ENCODE peak calls at places on chromosomes 12 and 14, in four cellular contexts. R is prostate gland, D is adrenal gland, S is stomach. N is an unnamed sample.
A peak's percentile ranks its signal among the peaks of the same experiment; 100 is the strongest.

GRCh38 chr12:68977909-68978610 is 45.1 kb upstream of the CPM start:
- DNase-seq in R (no peak), S (no peak), D (no peak), N (no peak)

GRCh38 chr12:95169368-95169767 is 47.9 kb downstream of the FGD6 start:
- DNase-seq in S (peak; percentile 33), D (peak; percentile 56), R (no peak), N (no peak)

GRCh38 chr12:89059721-89060120 is 292.6 kb downstream of the DUSP6 start:
- DNase-seq in S (no peak), D (no peak), R (no peak), N (no peak)

GRCh38 chr12:122226366-122227222 is 742 bp upstream of the DIABLO start:
- DNase-seq in S (no peak), D (peak; percentile 34), R (no peak), N (no peak)

GRCh38 chr12:53480425-53481107 is 18.7 kb downstream of the MAP3K12 start:
- DNase-seq in R (no peak), D (no peak), S (no peak), N (no peak)

GRCh38 chr14:102509744-102510615 is at the start of gene ANKRD9:
- DNase-seq in S (peak; percentile 97), R (peak; percentile 96), D (peak; percentile 96), N (peak; percentile 91)

GRCh38 chr12:76268267-76268666 is 79.9 kb downstream of the BBS10 start:
- DNase-seq in D (no peak), S (no peak), R (no peak), N (no peak)

GRCh38 chr12:61037792-61038191 is 1222.4 kb upstream of the USP15 start:
- DNase-seq in R (no peak), D (no peak), S (no peak), N (no peak)

GRCh38 chr14:20630340-20631022 is 11.0 kb downstream of the OR6S1 start:
- DNase-seq in R (peak; percentile 15), S (no peak), D (no peak), N (no peak)

GRCh38 chr14:75905505-75905904 is 76.3 kb downstream of the TGFB3 start:
- DNase-seq in R (peak; percentile 59), S (peak; percentile 58), D (peak; percentile 67), N (peak; percentile 41)

GRCh38 chr14:71475916-71476315 is 456.3 kb upstream of the RGS6 start:
- DNase-seq in R (no peak), D (no peak), S (no peak), N (no peak)

GRCh38 chr14:70662080-70662479 is 20.4 kb downstream of the TTC9 start:
- DNase-seq in S (no peak), D (no peak), R (no peak), N (no peak)

GRCh38 chr12:13635709-13636108 is 345.7 kb downstream of the GRIN2B start:
- DNase-seq in R (no peak), D (no peak), S (no peak), N (no peak)

GRCh38 chr12:123139926-123140674 is 10.8 kb downstream of the PITPNM2 start:
- DNase-seq in R (no peak), D (peak; percentile 79), S (no peak), N (no peak)

GRCh38 chr12:125408718-125409117 is 343.5 kb downstream of the AACS start:
- DNase-seq in S (no peak), D (no peak), R (no peak), N (no peak)

GRCh38 chr12:133046698-133047097 is 9.4 kb downstream of the ZNF84 start:
- DNase-seq in D (no peak), S (no peak), R (no peak), N (no peak)
- H3K9me3 ChIP-seq in D (peaks cover 25% of the 10 kb centered on the region), S (peaks cover 86% of the 10 kb centered on the region), R (peaks cover 4% of the 10 kb centered on the region), N (peaks cover 100% of the 10 kb centered on the region)

DNA sequence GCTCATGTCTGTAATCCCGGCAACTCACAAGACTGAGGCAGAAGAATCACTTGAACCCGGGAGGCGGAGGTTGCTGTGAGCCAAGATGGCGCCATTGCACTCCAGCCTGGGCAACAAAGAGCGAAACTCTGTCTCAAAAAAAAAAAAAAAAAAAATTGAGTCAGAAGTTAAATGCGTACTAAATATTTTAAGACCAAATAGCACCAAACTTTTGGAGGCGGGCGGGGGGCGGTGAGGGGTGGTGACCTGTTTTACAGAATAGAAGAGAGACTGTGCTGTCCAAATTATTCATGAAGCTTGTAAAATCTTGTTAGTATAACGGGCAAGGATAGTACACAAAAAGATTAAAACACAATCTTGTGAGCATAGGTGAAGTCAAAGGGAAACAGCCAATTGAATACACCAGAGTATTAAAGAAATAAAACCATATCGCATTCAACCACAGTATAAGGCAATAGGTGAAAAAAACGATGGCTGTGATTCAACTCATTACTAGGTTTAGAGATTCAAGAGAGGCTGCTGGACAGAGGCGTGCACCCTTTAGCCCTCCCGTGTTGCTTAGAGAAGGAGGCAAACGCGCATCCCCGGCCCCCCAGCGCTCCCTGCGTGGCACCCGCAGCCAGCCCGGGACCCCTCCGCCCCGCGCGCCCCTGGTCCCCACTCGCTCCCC is 571 bp downstream of the ZNF891 start:
- DNase-seq in D (peak; percentile 19), R (no peak), S (no peak), N (no peak)
- H3K9me3 ChIP-seq in D (peaks cover 6% of the 10 kb centered on the region), R (no peaks in the 10 kb centered on the region), S (peaks cover 39% of the 10 kb centered on the region), N (peaks cover 62% of the 10 kb centered on the region)

DNA sequence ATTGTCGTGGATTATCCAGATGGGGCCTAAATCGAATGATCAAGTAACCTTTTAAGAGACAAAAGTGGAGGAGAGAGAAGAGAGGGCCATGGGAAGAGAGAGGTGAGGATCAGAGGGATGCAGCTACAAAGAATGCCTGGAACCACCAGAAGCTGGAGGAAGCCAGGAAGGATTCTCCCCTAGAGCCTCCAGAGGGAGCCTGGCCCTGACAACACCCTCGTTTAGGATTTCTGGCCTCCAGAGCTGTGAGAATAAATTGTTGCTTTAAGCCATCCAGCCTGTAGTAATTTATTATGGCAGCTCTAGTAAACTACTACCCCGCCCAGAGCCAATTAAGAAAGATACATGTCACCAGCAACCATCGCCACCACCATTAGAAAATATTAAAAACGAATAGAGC is 46.2 kb upstream of the GSC start:
- DNase-seq in S (no peak), D (no peak), R (no peak), N (no peak)
- H3K9me3 ChIP-seq in S (no peaks in the 10 kb centered on the region), D (no peaks in the 10 kb centered on the region), R (no peaks in the 10 kb centered on the region), N (peaks cover 8% of the 10 kb centered on the region)

GRCh38 chr12:31967569-31967968 is 8.4 kb downstream of the RESF1 start:
- DNase-seq in R (no peak), S (no peak), D (no peak), N (no peak)
- H3K9me3 ChIP-seq in R (no peaks in the 10 kb centered on the region), S (no peaks in the 10 kb centered on the region), D (no peaks in the 10 kb centered on the region), N (peaks cover 5% of the 10 kb centered on the region)

DNA sequence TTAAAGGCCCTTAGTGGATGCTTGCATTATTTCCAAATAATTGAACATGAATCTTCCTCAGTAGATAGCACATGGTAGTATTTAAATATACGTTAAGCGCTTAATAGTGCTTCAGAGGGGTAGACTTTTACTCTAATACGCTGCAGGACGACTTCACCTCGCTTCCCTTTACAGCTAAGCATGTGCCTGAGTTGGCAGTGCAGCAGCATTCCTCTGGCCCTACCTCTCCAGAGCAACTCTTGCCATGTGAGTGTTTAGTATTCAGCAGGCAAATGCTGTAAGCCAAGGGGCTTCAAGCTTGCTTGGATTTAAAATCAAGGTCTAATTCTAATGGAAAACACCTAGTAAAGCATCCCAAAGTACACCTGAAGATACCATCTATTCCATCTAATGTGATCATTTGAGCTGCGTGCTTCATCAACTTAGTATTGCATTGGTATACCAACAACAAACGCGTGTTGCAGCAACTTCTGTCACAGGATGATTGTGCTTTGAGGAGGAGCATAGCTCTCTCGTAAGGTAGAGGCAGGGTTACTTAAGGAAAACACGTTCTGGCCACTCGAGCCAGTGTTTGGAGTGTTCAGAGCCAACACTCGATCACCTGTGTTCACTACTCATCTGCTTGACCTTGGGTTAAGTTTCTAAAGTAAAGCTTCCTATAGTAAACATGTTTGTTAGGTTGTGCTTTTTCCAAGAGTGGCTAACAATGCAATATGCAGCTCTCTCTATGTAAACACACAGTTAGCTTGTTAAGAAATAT is 60.6 kb downstream of the PIWIL1 start:
- DNase-seq in S (no peak), D (no peak), R (no peak), N (no peak)
- H3K9me3 ChIP-seq in S (no peaks in the 10 kb centered on the region), D (no peaks in the 10 kb centered on the region), R (no peaks in the 10 kb centered on the region), N (no peaks in the 10 kb centered on the region)

GRCh38 chr12:65474831-65475230 is 196.3 kb downstream of the MSRB3 start:
- DNase-seq in S (no peak), D (no peak), R (no peak), N (no peak)
- H3K9me3 ChIP-seq in S (no peaks in the 10 kb centered on the region), D (no peaks in the 10 kb centered on the region), R (no peaks in the 10 kb centered on the region), N (no peaks in the 10 kb centered on the region)

N was measured in breast epithelium.